ENCODE peak calls at places on chromosome 15, in four cellular contexts. J, P, M and L are unnamed samples.
A peak's percentile ranks its signal among the peaks of the same experiment; 100 is the strongest.

GRCh38 chr15:68022061-68022460 is 32.1 kb upstream of the PIAS1 start:
- DNase-seq in J (no peak), P (no peak), M (no peak), L (no peak)

GRCh38 chr15:32819406-32819930 is 101.7 kb downstream of the GREM1 start:
- DNase-seq in P (no peak), J (no peak), M (no peak), L (no peak)

GRCh38 chr15:68154923-68155559 is 50.1 kb downstream of the CALML4 start:
- DNase-seq in J (no peak), M (peak; percentile 77), P (peak; percentile 39), L (peak; percentile 52)

GRCh38 chr15:59366368-59367021 is 6.2 kb downstream of the MYO1E start:
- DNase-seq in M (peak; percentile 25), P (no peak), J (no peak), L (peak; percentile 29)

GRCh38 chr15:74616996-74617395 is 1.4 kb downstream of the CLK3 start:
- DNase-seq in J (no peak), M (no peak), P (no peak), L (no peak)

GRCh38 chr15:78620839-78621421 is at the start of gene CHRNA3:
- DNase-seq in J (no peak), M (no peak), P (no peak), L (no peak)

GRCh38 chr15:71232411-71232810 is 117.1 kb downstream of the THSD4 start:
- DNase-seq in P (no peak), M (peak; percentile 48), J (no peak), L (no peak)

GRCh38 chr15:66294157-66294931 is 976 bp downstream of the DIS3L start:
- DNase-seq in P (peak; percentile 67), J (no peak), M (peak; percentile 80), L (peak; percentile 58)

GRCh38 chr15:56241374-56242085 is 2.1 kb downstream of the RFX7 start:
- DNase-seq in J (no peak), P (no peak), M (peak; percentile 30), L (peak; percentile 21)

GRCh38 chr15:77024273-77025065 is 29.5 kb downstream of the PSTPIP1 start:
- DNase-seq in P (peak; percentile 91), J (peak; percentile 58), M (peak; percentile 76), L (peak; percentile 66)

GRCh38 chr15:74400313-74400850 is 32.9 kb upstream of the CYP11A1 start:
- DNase-seq in J (no peak), P (no peak), M (no peak), L (no peak)

GRCh38 chr15:92733934-92734521 is 78.5 kb upstream of the FAM174B start:
- DNase-seq in M (peak; percentile 43), J (no peak), P (peak; percentile 48), L (no peak)

GRCh38 chr15:88209111-88209510 is 47.4 kb downstream of the NTRK3 start:
- DNase-seq in J (no peak), P (no peak), M (no peak), L (no peak)

GRCh38 chr15:80455051-80455648 is 51.0 kb downstream of the ARNT2 start:
- DNase-seq in J (no peak), M (peak; percentile 26), P (no peak), L (no peak)

GRCh38 chr15:20356444-20357138 is 185.0 kb downstream of the GOLGA6L6 start:
- DNase-seq in J (no peak), M (no peak), P (peak; percentile 80), L (peak; percentile 79)

GRCh38 chr15:57540736-57541135 is 51.0 kb upstream of the MYZAP start:
- DNase-seq in P (no peak), M (no peak), J (peak; percentile 43), L (peak; percentile 83)

GRCh38 chr15:81747026-81747425 is 298.8 kb downstream of the MEX3B start:
- DNase-seq in P (no peak), J (no peak), M (no peak), L (no peak)

GRCh38 chr15:38879909-38880471 is 315.4 kb upstream of the RASGRP1 start:
- DNase-seq in J (no peak), P (no peak), M (peak; percentile 74), L (no peak)

GRCh38 chr15:72182673-72183072 is 14.9 kb downstream of the GRAMD2A start:
- DNase-seq in J (no peak), P (no peak), M (peak; percentile 52), L (no peak)

GRCh38 chr15:58471341-58471740 is 39.5 kb downstream of the LIPC start:
- DNase-seq in M (no peak), P (no peak), J (no peak), L (no peak)

GRCh38 chr15:56797720-56798275 is 64.5 kb upstream of the ZNF280D start:
- DNase-seq in M (no peak), J (no peak), P (no peak), L (no peak)

GRCh38 chr15:64622410-64623260 is 152.8 kb downstream of the RBPMS2 start:
- DNase-seq in P (no peak), J (peak; percentile 63), M (no peak), L (peak; percentile 89)

GRCh38 chr15:67845974-67846373 is 6.1 kb upstream of the RNU6-1 start:
- DNase-seq in M (no peak), J (no peak), P (no peak), L (no peak)

GRCh38 chr15:45829336-45830153 is 194.7 kb downstream of the SQOR start:
- DNase-seq in M (no peak), J (no peak), P (no peak), L (no peak)

GRCh38 chr15:34337557-34338306 is at the start of gene SLC12A6:
- DNase-seq in P (peak; percentile 90), J (peak; percentile 94), M (peak; percentile 99), L (peak; percentile 94)

GRCh38 chr15:63715818-63716217 is 117.9 kb downstream of the HERC1 start:
- DNase-seq in M (no peak), J (no peak), P (peak; percentile 13), L (no peak)

GRCh38 chr15:86231864-86232801 is 152.5 kb downstream of the AGBL1 start:
- DNase-seq in J (no peak), P (peak; percentile 25), M (peak; percentile 19), L (peak; percentile 42)
- TF ChIP-seq CTCF in J (peak; percentile 61), P (peak; percentile 43), M (no peak), L (peak; percentile 59)

DNA sequence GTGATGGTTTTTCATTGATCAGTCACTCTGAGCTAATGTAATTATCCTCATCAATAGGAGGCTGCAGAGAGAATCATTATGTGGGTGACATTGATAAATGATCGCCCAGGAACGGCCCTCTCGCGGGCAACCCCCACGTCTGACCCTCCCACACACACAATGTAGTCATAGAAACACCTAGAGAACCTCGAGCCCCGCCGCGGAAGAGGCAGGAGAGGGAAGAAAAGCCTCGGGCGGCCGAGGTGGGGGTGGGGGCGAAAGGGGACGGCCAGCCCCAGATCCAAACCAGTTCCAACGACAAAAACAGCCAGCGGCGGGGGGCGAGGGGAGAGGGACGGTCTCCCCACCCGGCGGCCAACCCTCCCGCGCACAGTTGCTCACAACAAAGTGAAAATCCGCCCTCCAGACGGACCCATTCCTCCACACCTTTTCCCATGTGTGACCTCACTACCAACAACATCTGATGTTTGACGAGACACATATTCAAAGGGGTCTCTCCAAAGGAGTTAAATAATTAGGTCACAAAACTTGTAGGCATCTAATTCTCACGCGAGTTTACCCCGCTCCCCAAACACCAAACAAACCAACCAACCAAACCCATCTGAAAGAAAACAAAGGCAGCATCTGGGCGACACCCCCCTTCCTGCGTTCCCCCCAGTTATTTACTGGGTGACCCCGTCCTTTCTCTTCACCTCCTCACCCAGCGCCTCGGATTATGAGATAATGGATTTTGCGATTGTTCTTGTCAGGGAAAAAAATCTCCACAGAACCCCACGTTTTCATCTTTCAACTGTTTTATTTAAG is 212.9 kb downstream of the MEIS2 start:
- DNase-seq in J (no peak), P (no peak), M (no peak), L (peak; percentile 31)
- H3K4me3 ChIP-seq in J (peak overlapping the region; percentile 48), P (peak overlapping the region; percentile 40), M (peak overlapping the region; percentile 43), L (peak overlapping the region; percentile 29)

GRCh38 chr15:89325039-89325803 is 9.4 kb downstream of the POLG start:
- DNase-seq in J (no peak), M (no peak), P (no peak), L (no peak)

GRCh38 chr15:89322822-89323221 is 11.8 kb downstream of the POLG start:
- DNase-seq in P (no peak), M (no peak), J (no peak), L (no peak)

GRCh38 chr15:89320200-89320599 is 14.4 kb downstream of the POLG start:
- DNase-seq in M (no peak), P (no peak), J (no peak), L (no peak)

GRCh38 chr15:89323825-89324224 is 10.8 kb downstream of the POLG start:
- DNase-seq in P (no peak), J (no peak), M (no peak), L (no peak)

DNA sequence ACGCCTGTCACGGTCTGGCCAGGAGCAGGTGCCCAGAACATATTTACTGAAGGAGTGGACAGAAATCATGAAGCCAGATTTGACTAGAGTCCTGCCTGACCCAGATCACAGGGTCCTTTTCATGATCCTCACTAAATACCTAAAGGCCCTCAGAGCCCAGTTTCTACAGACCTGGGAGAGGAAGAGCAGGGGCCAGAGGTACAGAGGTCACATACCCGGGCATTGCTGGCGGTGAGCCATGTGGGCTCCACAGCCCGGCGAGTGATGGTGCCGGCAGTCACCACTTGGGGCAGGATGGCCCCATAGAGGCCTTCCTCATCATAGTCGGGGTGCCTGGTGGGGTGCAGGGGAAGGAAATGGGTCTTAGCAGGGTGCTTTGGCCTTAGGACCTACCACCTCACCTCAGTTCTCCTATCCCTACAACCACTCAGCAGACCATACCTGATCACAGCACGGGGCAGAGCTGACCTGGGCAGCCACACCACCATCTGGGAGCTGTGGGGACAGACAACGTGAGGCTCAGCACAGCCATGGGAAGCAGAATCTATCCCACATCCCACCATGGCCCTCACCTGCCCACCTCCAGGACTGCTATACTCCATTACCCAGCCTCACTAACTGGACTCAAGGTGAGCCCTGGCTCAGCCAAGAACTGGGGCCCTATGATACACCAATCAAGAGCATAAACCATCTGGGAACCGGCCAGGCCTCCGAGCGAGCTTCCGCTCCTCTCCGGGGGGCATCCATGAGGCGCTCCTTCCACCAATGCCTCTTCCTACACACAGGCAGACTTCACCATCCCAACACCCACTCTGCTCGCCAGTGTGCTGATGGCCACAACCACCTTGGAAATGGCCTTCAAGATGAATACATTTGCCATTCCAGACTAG is 12.9 kb downstream of the POLG start:
- DNase-seq in J (no peak), P (no peak), M (no peak), L (no peak)
- TF ChIP-seq CTCF in J (peak; percentile 5), P (no peak), M (no peak), L (no peak)

DNA sequence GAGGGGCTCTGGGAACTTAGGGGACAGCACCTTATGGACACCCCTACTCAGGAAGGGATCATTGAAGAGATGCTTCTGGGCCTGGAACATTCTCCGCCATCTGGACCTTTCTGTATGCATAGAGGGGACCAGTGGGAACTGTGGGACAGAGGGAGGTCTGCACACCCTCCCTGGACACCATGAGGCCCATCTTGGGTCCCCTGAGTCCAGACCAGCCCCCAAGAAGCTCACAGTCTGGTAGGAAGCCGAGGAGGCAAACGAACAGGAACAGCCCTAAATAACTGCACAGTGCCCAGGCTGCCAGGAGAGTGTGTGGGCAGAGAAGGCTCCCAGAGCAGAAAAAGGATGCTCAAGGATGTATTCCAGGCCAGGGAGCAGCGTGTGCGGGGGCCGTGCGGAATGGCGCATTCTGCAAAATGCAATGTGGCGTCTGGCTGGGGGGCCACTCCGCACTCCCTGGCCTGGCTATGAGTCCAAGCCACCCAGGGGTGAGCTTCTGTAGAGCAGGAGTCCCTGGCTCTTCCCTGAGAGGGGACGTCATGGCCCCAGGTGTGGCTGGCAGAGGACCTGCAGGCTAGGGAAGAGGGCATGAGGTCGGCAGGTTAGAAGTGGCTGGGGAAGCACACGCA is 24.5 kb upstream of the KLF13 start:
- DNase-seq in J (no peak), M (no peak), P (no peak), L (no peak)
- H3K4me3 ChIP-seq in J (no peak overlapping the region), M (no peak overlapping the region), P (no peak overlapping the region), L (no peak overlapping the region)

GRCh38 chr15:61828008-61828407 is 232.2 kb downstream of the VPS13C start:
- DNase-seq in J (no peak), M (no peak), P (peak; percentile 62), L (no peak)
- TF ChIP-seq CTCF in J (no peak), M (no peak), P (peak; percentile 22), L (no peak)

GRCh38 chr15:37877851-37878577 is 56.4 kb upstream of the TMCO5A start:
- DNase-seq in P (no peak), M (peak; percentile 85), J (no peak), L (no peak)
- H3K4me3 ChIP-seq in P (no peak overlapping the region), M (no peak overlapping the region), J (no peak overlapping the region), L (no peak overlapping the region)